ENCODE peak calls at places on chromosomes 16 and 17, in five cellular contexts. R is hypothalamus, K is MM.1S, F is nucleus accumbens, Q is A549. J is an unnamed sample.

GRCh38 chr16:85715169-85716015 is 26.6 kb upstream of the GINS2 start:
- DNase-seq in R (no peak), K (no peak), F (no peak), Q (no peak), J (no peak)

GRCh38 chr16:89957214-89957785 is 8.7 kb downstream of the DEF8 start:
- DNase-seq in R (no peak), K (no peak), F (no peak), Q (no peak), J (peak; percentile 59)

GRCh38 chr16:87853411-87854052 is 15.8 kb downstream of the SLC7A5 start:
- DNase-seq in R (peak; percentile 82), K (no peak), F (peak; percentile 40), Q (peak; percentile 94), J (peak; percentile 74)

GRCh38 chr17:38893612-38894011 is 23.8 kb downstream of the LASP1 start:
- DNase-seq in R (peak; percentile 38), K (no peak), F (no peak), Q (no peak), J (peak; percentile 91)

GRCh38 chr17:79304907-79305306 is 230.3 kb downstream of the ENGASE start:
- DNase-seq in R (no peak), K (no peak), F (no peak), Q (no peak), J (no peak)

GRCh38 chr17:65115721-65116312 is 21.4 kb upstream of the RGS9 start:
- DNase-seq in R (no peak), K (no peak), F (no peak), Q (no peak), J (no peak)

GRCh38 chr17:62321451-62321850 is 58.9 kb upstream of the EFCAB3 start:
- DNase-seq in R (no peak), K (no peak), F (no peak), Q (no peak), J (no peak)

GRCh38 chr16:24273511-24273910 is 17.4 kb downstream of the CACNG3 start:
- DNase-seq in R (no peak), K (no peak), F (no peak), Q (peak; percentile 10), J (no peak)

GRCh38 chr17:1104222-1104621 is 75.6 kb downstream of the ABR start:
- DNase-seq in R (no peak), K (no peak), F (no peak), Q (no peak), J (no peak)

GRCh38 chr17:45963889-45964288 is 35.2 kb upstream of the STH start:
- DNase-seq in R (no peak), K (no peak), F (no peak), Q (no peak), J (no peak)

GRCh38 chr16:13997933-13998332 is 73.2 kb upstream of the MRTFB start:
- DNase-seq in R (no peak), K (peak; percentile 45), F (no peak), Q (no peak), J (no peak)

GRCh38 chr17:52035336-52035915 is 123.1 kb downstream of the CA10 start:
- DNase-seq in R (no peak), K (no peak), F (no peak), Q (no peak), J (peak; percentile 83)

GRCh38 chr17:61984826-61985225 is 57.0 kb upstream of the INTS2 start:
- DNase-seq in R (no peak), K (no peak), F (no peak), Q (no peak), J (no peak)

GRCh38 chr17:4514779-4515178 is 16.1 kb downstream of the SPNS2 start:
- DNase-seq in R (no peak), K (no peak), F (no peak), Q (no peak), J (no peak)

GRCh38 chr17:44906010-44906646 is 6.9 kb upstream of the EFTUD2 start:
- DNase-seq in R (peak; percentile 80), K (no peak), F (no peak), Q (peak; percentile 89), J (no peak)

GRCh38 chr16:88743693-88744519 is 37.6 kb downstream of the CTU2 start:
- DNase-seq in R (peak; percentile 50), K (no peak), F (no peak), Q (peak; percentile 77), J (peak; percentile 79)

GRCh38 chr17:33163827-33164555 is 129.1 kb downstream of the ASIC2 start:
- DNase-seq in R (no peak), K (no peak), F (no peak), Q (no peak), J (no peak)

GRCh38 chr17:49218941-49219913 is 8.7 kb downstream of the ABI3 start:
- DNase-seq in R (peak; percentile 16), K (no peak), F (no peak), Q (no peak), J (no peak)

GRCh38 chr16:71846443-71846842 is 667 bp downstream of the ATXN1L start:
- DNase-seq in R (no peak), K (peak; percentile 77), F (no peak), Q (no peak), J (no peak)

GRCh38 chr16:3022208-3022696 is 1.5 kb downstream of the HCFC1R1 start:
- DNase-seq in R (peak; percentile 53), K (no peak), F (peak; percentile 12), Q (peak; percentile 93), J (peak; percentile 98)

GRCh38 chr16:3908951-3909437 is 28.5 kb upstream of the CREBBP start:
- DNase-seq in R (no peak), K (no peak), F (no peak), Q (no peak), J (no peak)

GRCh38 chr16:85882181-85882810 is 16.7 kb upstream of the IRF8 start:
- DNase-seq in R (no peak), K (no peak), F (no peak), Q (no peak), J (no peak)

GRCh38 chr17:47131761-47132160 is 57.3 kb downstream of the CDC27 start:
- DNase-seq in R (no peak), K (no peak), F (no peak), Q (peak; percentile 23), J (no peak)

GRCh38 chr16:68235882-68236803 is at the start of gene ESRP2:
- DNase-seq in R (no peak), K (no peak), F (no peak), Q (no peak), J (no peak)